ENCODE peak calls at places on chromosomes 13 and 19, in nine cellular contexts. V, L, F, U, M, N, W, Z and T are unnamed samples.

GRCh38 chr19:14559916-14560775 is 11.7 kb downstream of the NDUFB7 start:
- DNase-seq in L (no peak), M (no peak), W (no peak), F (no peak), U (no peak), N (no peak), Z (no peak), V (no peak), T (no peak)

GRCh38 chr19:9857076-9857721 is 22.1 kb downstream of the PIN1 start:
- DNase-seq in L (no peak), U (no peak), F (no peak), N (no peak), W (no peak), Z (no peak), M (no peak), V (no peak), T (no peak)

GRCh38 chr13:40390290-40391008 is 276.0 kb downstream of the FOXO1 start:
- DNase-seq in M (no peak), F (no peak), N (no peak), V (no peak), W (no peak), U (peak), L (no peak), Z (no peak), T (no peak)

GRCh38 chr13:31201341-31202024 is 1.7 kb downstream of the B3GLCT start:
- DNase-seq in W (no peak), L (no peak), Z (no peak), N (no peak), M (no peak), U (no peak), V (no peak), F (peak), T (no peak)

GRCh38 chr13:85254641-85255040 is 544.6 kb downstream of the SLITRK6 start:
- DNase-seq in M (no peak), F (no peak), N (no peak), Z (no peak), W (no peak), U (no peak), V (no peak), L (no peak), T (no peak)

GRCh38 chr13:97223711-97224461 is 1.8 kb downstream of the MBNL2 start:
- DNase-seq in L (peak), F (peak), M (peak), W (peak), U (peak), Z (peak), V (peak), N (no peak), T (peak)

GRCh38 chr13:102400619-102401125 is 1.2 kb downstream of the FGF14 start:
- DNase-seq in M (no peak), V (peak), W (no peak), U (no peak), L (no peak), F (no peak), N (no peak), Z (peak), T (no peak)

GRCh38 chr19:58531052-58531600 is 11.5 kb upstream of the ZBTB45 start:
- DNase-seq in N (no peak), F (no peak), L (no peak), U (no peak), M (no peak), V (no peak), Z (no peak), W (no peak), T (no peak)

GRCh38 chr13:85261757-85262346 is 537.4 kb downstream of the SLITRK6 start:
- DNase-seq in M (no peak), L (peak), W (no peak), N (no peak), Z (peak), U (no peak), F (peak), V (no peak), T (no peak)

GRCh38 chr13:89950225-89950624 is 1397.3 kb upstream of the MIR17HG start:
- DNase-seq in L (no peak), M (no peak), F (no peak), W (no peak), Z (no peak), V (no peak), N (no peak), U (no peak), T (no peak)

GRCh38 chr13:78317030-78317429 is 286.3 kb downstream of the POU4F1 start:
- DNase-seq in F (peak), N (no peak), V (no peak), M (no peak), U (peak), L (peak), W (no peak), Z (no peak), T (no peak)

GRCh38 chr19:10644351-10645007 is 9.7 kb upstream of the ILF3 start:
- DNase-seq in W (peak), L (peak), N (peak), F (peak), Z (peak), M (no peak), V (peak), U (peak), T (peak)

GRCh38 chr19:6717441-6717971 is 2.9 kb downstream of the C3 start:
- DNase-seq in F (no peak), L (no peak), W (no peak), N (no peak), M (no peak), V (no peak), U (no peak), Z (no peak), T (no peak)

GRCh38 chr19:8361921-8362793 is 1.8 kb upstream of the ANGPTL4 start:
- DNase-seq in U (no peak), L (peak), M (peak), W (no peak), Z (peak), F (peak), N (no peak), V (peak), T (no peak)

GRCh38 chr13:20924758-20925394 is 22.3 kb upstream of the XPO4 start:
- DNase-seq in Z (peak), W (peak), N (peak), U (peak), M (peak), V (peak), L (peak), F (peak), T (peak)

GRCh38 chr13:91097269-91097668 is 250.2 kb upstream of the MIR17HG start:
- DNase-seq in F (no peak), N (no peak), L (peak), U (no peak), Z (no peak), W (no peak), M (no peak), V (no peak), T (no peak)

GRCh38 chr19:44019498-44019897 is 5.7 kb upstream of the ZNF222 start:
- DNase-seq in Z (no peak), W (no peak), U (no peak), F (no peak), L (no peak), M (no peak), V (no peak), N (no peak), T (no peak)